ENCODE peak calls at places on chromosomes 7 and 10, in seven cellular contexts. U, B, L, O, V, E and P are unnamed samples.

GRCh38 chr10:49679480-49679893 is at the start of gene C10orf53:
- DNase-seq in B (no peak), V (no peak), L (peak), E (no peak), U (peak), O (peak), P (peak)

GRCh38 chr7:129271500-129272355 is 46.9 kb downstream of the AHCYL2 start:
- DNase-seq in U (no peak), B (peak), E (no peak), O (no peak), L (peak), V (peak), P (no peak)

GRCh38 chr7:18541189-18541870 is 45.8 kb downstream of the HDAC9 start:
- DNase-seq in E (peak), O (peak), V (no peak), B (no peak), U (peak), L (peak), P (no peak)

GRCh38 chr10:49690673-49691356 is 11.4 kb downstream of the C10orf53 start:
- DNase-seq in V (no peak), L (no peak), U (no peak), O (no peak), E (no peak), B (no peak), P (no peak)

GRCh38 chr7:1512781-1513656 is 8.8 kb upstream of the INTS1 start:
- DNase-seq in E (peak), U (peak), V (peak), B (peak), L (peak), O (peak), P (no peak)

GRCh38 chr7:69177326-69177897 is 420.9 kb upstream of the AUTS2 start:
- DNase-seq in U (no peak), O (no peak), E (peak), V (no peak), B (no peak), L (peak), P (no peak)

GRCh38 chr7:157096286-157097055 is 42.3 kb upstream of the UBE3C start:
- DNase-seq in L (no peak), B (no peak), O (no peak), E (peak), V (no peak), U (no peak), P (no peak)

GRCh38 chr7:27243340-27244163 is 950 bp downstream of the EVX1 start:
- DNase-seq in O (no peak), U (no peak), B (no peak), E (no peak), V (no peak), L (no peak), P (no peak)

GRCh38 chr7:20666444-20666843 is 51.0 kb downstream of the ABCB5 start:
- DNase-seq in U (no peak), B (no peak), L (no peak), E (no peak), V (no peak), O (no peak), P (no peak)

GRCh38 chr7:70520604-70521003 is 611.3 kb upstream of the GALNT17 start:
- DNase-seq in B (no peak), E (no peak), O (peak), V (no peak), U (no peak), L (no peak), P (no peak)

GRCh38 chr7:66307591-66308215 is 102.6 kb downstream of the TPST1 start:
- DNase-seq in V (no peak), B (no peak), U (no peak), O (no peak), L (peak), E (no peak), P (no peak)

GRCh38 chr7:101172854-101173751 is 7.0 kb downstream of the NAT16 start:
- DNase-seq in B (no peak), O (peak), V (no peak), E (no peak), L (peak), U (peak), P (no peak)

GRCh38 chr10:29896053-29896452 is 163.3 kb downstream of the JCAD start:
- DNase-seq in L (peak), V (no peak), B (no peak), E (no peak), O (no peak), U (no peak), P (no peak)

GRCh38 chr10:22611425-22612111 is 102.8 kb downstream of the PIP4K2A start:
- DNase-seq in L (no peak), E (no peak), B (peak), O (no peak), U (no peak), V (peak), P (no peak)

GRCh38 chr7:55498142-55498541 is 74.2 kb downstream of the VOPP1 start:
- DNase-seq in E (no peak), L (no peak), O (no peak), U (no peak), V (no peak), B (no peak), P (no peak)

GRCh38 chr7:30665449-30665848 is 16.8 kb downstream of the CRHR2 start:
- DNase-seq in O (no peak), E (no peak), L (no peak), B (no peak), U (no peak), V (no peak), P (no peak)

GRCh38 chr7:116728413-116728812 is 56.4 kb downstream of the MET start:
- DNase-seq in U (no peak), B (no peak), E (no peak), O (no peak), V (no peak), L (no peak), P (no peak)

GRCh38 chr10:18238875-18239485 is 98.8 kb downstream of the CACNB2 start:
- DNase-seq in E (no peak), O (no peak), B (no peak), U (no peak), V (peak), L (peak), P (no peak)

GRCh38 chr10:70829543-70829942 is 13.8 kb downstream of the SGPL1 start:
- DNase-seq in O (no peak), L (no peak), B (no peak), U (no peak), V (no peak), E (no peak), P (no peak)

GRCh38 chr7:957418-958220 is 3.1 kb upstream of the ADAP1 start:
- DNase-seq in B (no peak), O (no peak), L (peak), U (peak), E (peak), V (no peak), P (no peak)

GRCh38 chr10:10677479-10677878 is 340.2 kb upstream of the CELF2 start:
- DNase-seq in E (no peak), B (no peak), L (peak), V (peak), O (peak), U (peak), P (no peak)

GRCh38 chr10:117666131-117666530 is 123.6 kb downstream of the EMX2 start:
- DNase-seq in U (no peak), B (no peak), L (no peak), O (no peak), E (no peak), V (no peak), P (no peak)

GRCh38 chr10:117664288-117664687 is 121.7 kb downstream of the EMX2 start:
- DNase-seq in V (no peak), U (no peak), E (no peak), B (no peak), O (no peak), L (no peak), P (no peak)

GRCh38 chr10:117667831-117668230 is 125.3 kb downstream of the EMX2 start:
- DNase-seq in L (no peak), E (no peak), U (no peak), B (no peak), O (no peak), V (no peak), P (no peak)

GRCh38 chr10:117668351-117669008 is 125.9 kb downstream of the EMX2 start:
- DNase-seq in B (no peak), E (no peak), O (no peak), L (no peak), V (no peak), U (no peak), P (no peak)

GRCh38 chr10:117666965-117667364 is 124.4 kb downstream of the EMX2 start:
- DNase-seq in O (no peak), L (no peak), E (no peak), B (no peak), U (no peak), V (no peak), P (no peak)
- TF ChIP-seq CTCF in O (no peak), L (no peak), E (no peak), B (no peak), U (no peak), V (no peak), P (no peak)

DNA sequence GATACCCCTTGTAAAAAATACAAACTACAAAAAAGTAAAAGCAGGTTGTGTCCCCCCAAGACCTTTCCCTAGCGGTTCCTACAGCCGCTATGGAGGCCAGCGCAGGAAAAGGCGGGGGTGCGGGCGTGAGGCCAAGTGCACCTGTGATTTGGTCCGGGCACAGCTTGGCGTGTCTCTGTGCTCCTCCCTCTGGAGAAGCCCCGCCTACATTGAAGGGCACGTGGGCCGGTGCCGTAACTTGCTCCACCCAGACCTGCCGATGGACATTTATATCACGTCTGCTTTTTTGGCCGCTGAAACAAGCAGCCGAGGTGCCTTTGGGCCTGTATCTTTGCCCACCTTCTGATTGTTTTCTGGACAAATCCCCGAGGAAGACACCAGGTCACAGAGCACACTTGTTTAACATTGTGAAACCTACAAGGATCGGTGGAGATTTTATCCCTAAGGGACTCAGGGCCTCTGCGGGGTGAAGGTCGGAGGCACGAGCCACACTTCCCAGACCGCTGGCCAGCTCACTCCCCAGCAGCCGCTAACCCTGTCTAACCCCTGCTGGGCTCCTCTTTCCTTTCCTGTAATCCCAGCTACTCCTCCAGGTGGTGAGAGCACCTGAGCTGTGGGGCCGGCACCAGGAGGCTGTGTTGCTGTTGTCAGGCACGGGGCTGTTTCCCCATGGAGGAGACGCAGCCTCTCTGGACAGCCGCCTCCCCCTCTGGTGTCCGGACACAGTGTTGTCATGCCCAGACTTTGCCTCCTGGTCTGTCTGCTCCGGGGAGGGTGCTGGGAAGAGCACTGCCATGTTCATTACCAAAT is 18.8 kb upstream of the INPP5A start:
- DNase-seq in E (no peak), B (no peak), V (no peak), L (no peak), U (peak), O (no peak), P (peak)
- H3K4me3 ChIP-seq in E (no peak), B (peak), V (no peak), L (peak), U (peak), O (no peak), P (peak)

GRCh38 chr7:139557857-139558581 is 34.5 kb downstream of the CLEC2L start:
- DNase-seq in E (no peak), O (no peak), L (no peak), V (no peak), B (no peak), U (no peak), P (no peak)
- TF ChIP-seq CTCF in E (no peak), O (peak), L (no peak), V (peak), B (no peak), U (no peak), P (no peak)

DNA sequence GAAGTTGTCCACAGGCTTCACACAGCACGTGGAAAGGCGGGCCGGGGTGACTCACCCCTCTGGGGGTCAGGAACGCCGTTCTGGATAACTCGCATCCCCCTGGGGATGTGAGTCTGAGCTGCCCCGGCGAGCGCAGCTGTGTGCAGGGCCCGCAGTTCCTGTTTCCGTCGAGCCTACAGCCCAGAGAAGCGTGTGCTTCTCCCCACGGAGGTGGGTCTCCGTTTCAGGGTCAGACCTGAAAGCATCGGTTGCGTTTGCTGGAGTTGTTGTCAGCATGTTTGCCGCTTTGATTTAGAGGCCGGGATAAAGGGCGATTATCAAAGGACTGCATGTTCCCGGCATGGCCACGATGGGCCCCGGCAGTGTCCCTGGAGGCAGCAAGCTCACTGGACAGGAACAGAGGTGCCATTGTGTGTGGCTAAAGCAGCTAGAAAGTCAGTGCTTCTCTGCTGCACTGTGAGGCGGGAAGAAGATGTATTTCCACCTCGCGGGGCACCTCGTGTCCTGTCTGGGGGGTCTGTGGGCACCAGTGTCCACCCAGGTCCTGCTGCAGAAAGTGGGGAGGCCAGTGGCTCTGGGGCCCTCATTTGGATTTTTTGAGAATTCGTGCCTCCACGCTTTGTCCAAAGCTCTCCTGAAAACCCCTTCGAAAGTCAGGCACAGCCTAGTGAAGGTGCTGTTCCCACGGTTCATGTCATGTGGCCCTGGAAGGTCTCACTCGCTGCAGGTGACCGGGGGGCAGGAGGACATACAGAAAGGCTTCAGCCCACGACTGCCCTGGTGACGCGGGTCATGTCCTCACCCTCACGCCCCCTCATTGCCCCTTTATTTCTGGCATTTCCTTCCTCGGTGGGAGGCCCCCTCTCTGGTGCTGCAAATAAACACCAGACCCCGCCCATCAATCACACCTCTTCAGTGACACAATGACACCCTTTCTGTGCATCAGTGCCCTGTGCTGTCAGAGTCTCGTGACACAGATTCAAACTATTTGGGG is 27.4 kb upstream of the GDI2 start:
- DNase-seq in B (peak), O (no peak), V (peak), L (peak), E (no peak), U (peak), P (no peak)
- H3K4me3 ChIP-seq in B (no peak), O (no peak), V (peak), L (no peak), E (no peak), U (peak), P (no peak)

DNA sequence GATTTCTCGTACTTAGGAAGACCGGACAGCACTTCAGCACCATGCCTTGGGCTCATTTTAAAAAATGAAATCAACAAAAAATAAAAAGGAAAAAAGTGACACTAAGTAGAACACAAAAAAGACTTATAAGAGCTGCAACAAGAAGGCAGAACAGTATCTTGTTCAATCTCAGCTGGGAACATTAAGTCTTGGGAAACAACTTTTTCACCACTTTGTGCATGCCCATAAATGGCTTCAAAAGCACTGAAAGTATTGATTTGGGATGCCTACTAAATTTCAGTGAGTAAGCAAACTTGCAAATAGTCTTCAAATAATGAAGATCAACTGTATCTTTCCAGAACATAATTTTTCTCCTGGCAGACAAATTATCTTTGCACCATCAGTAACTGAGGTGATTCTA is 489.3 kb downstream of the NXPH1 start:
- DNase-seq in E (no peak), B (no peak), O (no peak), V (no peak), U (no peak), L (no peak), P (no peak)
- TF ChIP-seq CTCF in E (no peak), B (no peak), O (no peak), V (no peak), U (no peak), L (no peak), P (no peak)